ENCODE peak calls at places on chromosome 19, in nine cellular contexts. U is BE2C, L is AG09309, Y is astrocyte of the cerebellum, X is GM12864, T is uterus, B is BJ, V is IMR-90, A is PC-3. P is an unnamed sample.
A peak's percentile ranks its signal among the peaks of the same experiment; 100 is the strongest.

GRCh38 chr19:17075860-17076538 is 422 bp downstream of the MYO9B start:
- DNase-seq in U (peak; percentile 29), L (no peak), Y (no peak), X (no peak), T (peak; percentile 59), B (no peak), V (peak; percentile 33), A (peak; percentile 18), P (peak; percentile 27)

GRCh38 chr19:48415395-48415794 is 21.9 kb downstream of the GRIN2D start:
- DNase-seq in U (peak; percentile 87), L (no peak), Y (no peak), X (peak; percentile 61), T (peak; percentile 50), B (no peak), V (peak; percentile 36), A (peak; percentile 64), P (peak; percentile 68)

GRCh38 chr19:47315125-47315821 is 5.6 kb downstream of the C5AR1 start:
- DNase-seq in U (no peak), L (peak; percentile 84), Y (peak; percentile 12), X (no peak), T (peak; percentile 45), B (peak; percentile 66), V (peak; percentile 97), A (peak; percentile 91), P (peak; percentile 99)

GRCh38 chr19:6654347-6655310 is 15.3 kb downstream of the TNFSF14 start:
- DNase-seq in U (no peak), L (no peak), Y (no peak), X (no peak), T (no peak), B (no peak), V (no peak), A (no peak), P (no peak)

GRCh38 chr19:55352040-55352439 is 2.5 kb downstream of the COX6B2 start:
- DNase-seq in U (no peak), L (no peak), Y (no peak), X (no peak), T (no peak), B (no peak), V (no peak), A (peak; percentile 89), P (no peak)

GRCh38 chr19:19822148-19822429 is 539 bp upstream of the ZNF506 start:
- DNase-seq in U (peak; percentile 13), L (no peak), Y (no peak), X (no peak), T (no peak), B (no peak), V (no peak), A (no peak), P (peak; percentile 9)

GRCh38 chr19:56101095-56101494 is 20.0 kb downstream of the ZNF787 start:
- DNase-seq in U (no peak), L (no peak), Y (no peak), X (no peak), T (no peak), B (no peak), V (no peak), A (no peak), P (no peak)

GRCh38 chr19:15563325-15563794 is 51.7 kb upstream of the CYP4F8 start:
- DNase-seq in U (peak; percentile 65), L (no peak), Y (no peak), X (no peak), T (no peak), B (no peak), V (no peak), A (peak; percentile 41), P (peak; percentile 53)

GRCh38 chr19:36245210-36246005 is 30.5 kb downstream of the ZNF146 start:
- DNase-seq in U (peak; percentile 34), L (no peak), Y (no peak), X (no peak), T (no peak), B (no peak), V (no peak), A (no peak), P (no peak)

GRCh38 chr19:32677657-32678056 is 2.0 kb downstream of the RGS9BP start:
- DNase-seq in U (no peak), L (no peak), Y (no peak), X (no peak), T (no peak), B (no peak), V (no peak), A (no peak), P (no peak)
- TF ChIP-seq CTCF in U (peak; percentile 6), L (no peak), Y (no peak), X (no peak), T (no peak), B (no peak), V (no peak), A (no peak), P (peak; percentile 12)

GRCh38 chr19:34265221-34265650 is 10.9 kb downstream of the GARRE1 start:
- DNase-seq in U (peak; percentile 32), L (no peak), Y (no peak), X (no peak), T (peak; percentile 31), B (no peak), V (no peak), A (no peak), P (no peak)
- H3K4me3 ChIP-seq in U (no peak overlapping the region), L (no peak overlapping the region), Y (no peak overlapping the region), X (no peak overlapping the region), T (peak overlapping the region; percentile 6), B (no peak overlapping the region), V (no peak overlapping the region), A (no peak overlapping the region), P (no peak overlapping the region)

DNA sequence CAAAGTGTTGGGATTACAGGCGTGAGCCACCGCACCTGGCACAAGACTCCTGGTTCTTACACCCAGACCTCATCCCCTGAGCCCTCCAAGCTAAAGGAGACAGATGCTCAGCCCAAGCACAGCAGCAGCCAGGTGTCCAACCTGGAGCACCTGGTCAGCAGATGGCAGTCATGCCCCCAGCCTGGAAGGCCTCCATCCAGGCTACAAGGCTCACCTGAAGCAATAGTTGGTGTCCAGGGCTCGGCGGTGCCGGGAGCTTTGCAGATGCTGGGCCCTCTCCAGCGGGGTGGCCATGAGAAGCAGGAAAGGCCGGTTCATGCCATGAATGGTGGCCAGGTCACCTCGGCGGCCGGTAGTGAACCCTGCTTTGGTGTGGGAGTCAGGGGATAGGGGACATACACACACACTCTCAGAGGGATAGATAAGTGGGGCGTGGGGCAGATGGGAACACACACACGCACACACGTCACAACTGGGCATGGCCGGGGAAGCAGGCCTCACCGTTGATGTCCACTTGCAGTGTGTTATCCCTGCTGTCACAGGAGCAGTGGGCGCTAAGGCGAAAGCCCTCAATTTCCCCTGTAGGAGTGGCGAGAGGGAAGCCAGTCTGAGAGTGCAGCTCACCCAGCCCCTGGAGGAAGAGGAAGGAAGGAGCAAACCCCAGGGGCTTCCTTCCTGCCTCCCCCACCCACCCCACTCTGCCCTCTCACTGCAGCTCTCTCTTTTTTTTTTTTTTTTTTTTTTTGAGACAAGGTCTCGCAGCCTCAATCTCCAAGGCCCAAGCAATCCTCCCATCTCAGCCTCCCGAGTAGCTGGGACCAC is 11.8 kb downstream of the TGFB1 start:
- DNase-seq in U (no peak), L (no peak), Y (no peak), X (no peak), T (no peak), B (no peak), V (no peak), A (no peak), P (no peak)
- TF ChIP-seq CTCF in U (no peak), L (no peak), Y (no peak), X (peak; percentile 7), T (no peak), B (no peak), V (no peak), A (peak; percentile 22), P (no peak)

DNA sequence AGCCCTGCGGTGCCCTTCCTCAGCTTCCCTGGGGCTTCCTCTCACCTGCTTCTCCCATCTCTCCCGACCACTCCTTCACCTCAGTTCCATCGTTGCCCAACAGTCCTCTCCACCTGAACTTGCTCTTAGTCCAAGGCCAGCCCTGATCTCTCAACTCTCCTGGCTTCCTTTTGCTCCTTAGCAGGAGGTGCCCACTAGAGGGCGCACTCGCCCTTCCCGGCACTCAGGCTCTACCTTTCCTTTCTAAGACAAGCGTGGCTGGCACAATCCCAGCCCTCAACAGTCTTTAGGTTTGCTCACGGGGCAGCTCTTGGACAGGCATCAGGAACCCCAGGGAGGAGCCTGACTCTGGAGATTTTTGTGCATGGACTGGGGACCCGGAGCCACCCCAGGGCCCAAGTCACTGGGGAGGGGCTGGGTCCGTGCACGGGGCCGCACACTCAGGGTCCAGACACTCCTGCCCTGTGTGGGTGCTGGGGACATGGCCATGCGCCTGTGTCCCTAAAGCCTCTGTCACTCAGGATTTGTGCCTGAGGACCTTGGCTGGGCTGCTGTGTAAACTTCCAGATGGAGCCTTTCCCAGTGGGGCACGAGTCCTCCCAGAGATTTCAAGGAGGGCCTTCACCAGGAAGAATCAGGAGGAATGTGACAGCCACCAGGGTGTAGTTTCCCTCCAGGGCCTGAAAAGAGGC is 12.1 kb upstream of the CEACAM8 start:
- DNase-seq in U (peak; percentile 74), L (no peak), Y (no peak), X (peak; percentile 5), T (no peak), B (no peak), V (peak; percentile 27), A (peak; percentile 80), P (peak; percentile 54)
- H3K4me3 ChIP-seq in U (no peak overlapping the region), L (no peak overlapping the region), Y (no peak overlapping the region), X (no peak overlapping the region), T (no peak overlapping the region), B (no peak overlapping the region), V (no peak overlapping the region), A (no peak overlapping the region), P (no peak overlapping the region)

GRCh38 chr19:45153339-45154063 is 7.3 kb downstream of the NKPD1 start:
- DNase-seq in U (peak; percentile 85), L (no peak), Y (no peak), X (no peak), T (no peak), B (no peak), V (peak; percentile 48), A (no peak), P (peak; percentile 75)
- TF ChIP-seq CTCF in U (no peak), L (no peak), Y (no peak), X (no peak), T (no peak), B (no peak), V (no peak), A (no peak), P (no peak)

GRCh38 chr19:13742756-13743155 is 21.6 kb upstream of the MRI1 start:
- DNase-seq in U (no peak), L (no peak), Y (no peak), X (no peak), T (no peak), B (no peak), V (peak; percentile 63), A (peak; percentile 75), P (peak; percentile 25)
- H3K4me3 ChIP-seq in U (no peak overlapping the region), L (no peak overlapping the region), Y (no peak overlapping the region), X (no peak overlapping the region), T (no peak overlapping the region), B (no peak overlapping the region), V (no peak overlapping the region), A (no peak overlapping the region), P (no peak overlapping the region)

DNA sequence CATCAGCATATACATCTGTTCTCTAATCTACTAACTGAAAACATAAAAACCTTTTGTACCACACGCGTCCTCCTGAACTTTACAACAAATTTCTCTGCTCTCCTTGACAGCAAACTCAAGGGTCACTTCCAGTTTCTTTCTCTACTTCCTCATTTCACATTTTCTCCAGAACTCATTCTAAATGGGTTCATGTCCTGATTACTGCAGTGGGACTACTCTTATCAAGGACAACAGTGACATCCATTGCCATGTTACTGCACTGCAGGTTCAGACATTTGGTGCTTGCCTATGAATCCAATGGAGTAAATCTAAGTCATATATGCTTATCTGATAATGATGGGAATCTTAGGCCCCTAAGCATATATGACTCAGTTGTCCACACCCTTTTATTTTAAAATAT is 35.3 kb downstream of the FPR3 start:
- DNase-seq in U (no peak), L (no peak), Y (no peak), X (no peak), T (no peak), B (no peak), V (no peak), A (peak; percentile 22), P (peak; percentile 34)
- TF ChIP-seq CTCF in U (no peak), L (no peak), Y (no peak), X (no peak), T (no peak), B (no peak), V (no peak), A (peak; percentile 32), P (peak; percentile 14)